ENCODE peak calls at places on chromosomes 5 and 9, in nine cellular contexts. L is PC-9, X is tibial artery, U is stomach, H is HCT116, D is SJCRH30, K is left ventricle myocardium inferior, O is adipocyte, P is H9. R is an unnamed sample.
A peak's percentile ranks its signal among the peaks of the same experiment; 100 is the strongest.

GRCh38 chr5:149203896-149204544 is 62.7 kb downstream of the ABLIM3 start:
- DNase-seq in U (no peak), L (no peak), K (no peak), P (no peak), D (peak; percentile 30), H (no peak), X (no peak), O (peak; percentile 13), R (no peak)

GRCh38 chr9:121466142-121466541 is 33.5 kb downstream of the GGTA1 start:
- DNase-seq in K (no peak), H (no peak), U (no peak), L (no peak), P (no peak), O (no peak), D (no peak), X (no peak), R (no peak)

GRCh38 chr5:95712347-95712958 is 18.7 kb upstream of the RHOBTB3 start:
- DNase-seq in L (peak; percentile 86), K (no peak), D (peak; percentile 18), X (no peak), U (no peak), P (no peak), H (peak; percentile 97), O (peak; percentile 64), R (no peak)

GRCh38 chr5:117188207-117188606 is 613.6 kb upstream of the SEMA6A start:
- DNase-seq in X (no peak), P (no peak), O (no peak), H (no peak), K (no peak), U (no peak), L (no peak), D (peak; percentile 13), R (no peak)

GRCh38 chr9:110069326-110070248 is 138.4 kb downstream of the C9orf152 start:
- DNase-seq in D (no peak), U (no peak), H (no peak), K (no peak), X (peak; percentile 72), P (no peak), L (no peak), O (peak; percentile 87), R (peak; percentile 69)

GRCh38 chr9:4821994-4822544 is 29.3 kb downstream of the RCL1 start:
- DNase-seq in D (no peak), O (no peak), K (no peak), L (no peak), X (no peak), P (no peak), U (no peak), H (no peak), R (no peak)

GRCh38 chr5:148623741-148624140 is 30.6 kb downstream of the HTR4 start:
- DNase-seq in K (no peak), O (no peak), D (no peak), H (peak; percentile 23), L (peak; percentile 37), U (no peak), X (no peak), P (no peak), R (no peak)

GRCh38 chr9:4887556-4887955 is 94.8 kb downstream of the RCL1 start:
- DNase-seq in D (no peak), X (peak; percentile 90), L (no peak), H (no peak), O (no peak), K (no peak), U (no peak), P (no peak), R (peak; percentile 70)

GRCh38 chr9:21070171-21070571 is 7.6 kb downstream of the IFNB1 start:
- DNase-seq in U (no peak), K (no peak), P (peak; percentile 41), O (peak; percentile 94), L (peak; percentile 35), X (peak; percentile 67), D (peak; percentile 3), H (peak; percentile 16), R (no peak)

GRCh38 chr9:118148990-118149389 is 444.8 kb downstream of the TLR4 start:
- DNase-seq in D (no peak), U (no peak), L (no peak), P (no peak), H (no peak), K (no peak), O (no peak), X (no peak), R (no peak)

GRCh38 chr5:34603378-34603777 is 52.8 kb upstream of the RAI14 start:
- DNase-seq in O (no peak), D (no peak), P (no peak), K (no peak), U (no peak), L (no peak), X (no peak), H (no peak), R (no peak)

DNA sequence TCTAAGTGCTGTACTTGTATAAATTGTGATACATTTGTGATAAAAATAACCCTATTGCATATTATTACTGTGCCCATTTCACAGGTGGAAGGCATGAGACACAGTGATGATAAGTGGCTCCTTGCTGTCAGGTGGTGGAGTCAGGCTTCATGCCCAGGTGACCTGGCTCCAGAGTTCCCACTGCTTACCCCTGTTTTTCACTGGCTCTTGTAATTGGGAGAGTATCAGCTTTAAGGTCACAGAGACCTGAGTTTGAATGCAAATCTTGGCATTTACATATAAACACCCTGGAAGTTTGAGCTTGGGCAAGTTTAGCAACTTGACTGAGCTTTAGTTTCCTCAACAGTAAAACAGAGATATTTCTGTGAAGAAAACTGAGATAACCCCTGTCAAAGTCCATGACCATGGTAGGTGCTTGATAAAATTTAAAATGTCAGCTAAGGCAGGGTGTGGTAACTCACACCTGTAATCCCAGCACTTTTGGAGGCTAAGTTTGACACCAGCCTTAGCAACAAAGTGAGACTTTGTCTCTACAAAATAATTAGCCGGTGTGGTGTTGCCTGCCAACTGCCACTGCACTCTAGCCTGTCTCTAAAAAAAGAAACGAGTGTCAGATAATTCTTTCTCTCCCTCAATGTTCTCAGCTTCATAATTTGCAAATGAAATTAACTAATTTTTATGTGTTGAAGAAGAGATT is 29.2 kb downstream of the MAT2B start:
- DNase-seq in K (no peak), O (no peak), P (peak; percentile 65), H (no peak), L (no peak), U (no peak), X (no peak), D (no peak), R (no peak)
- H3K4me1 ChIP-seq in K (peaks cover 23% of the 10 kb centered on the region), O (no peaks in the 10 kb centered on the region), P (peaks cover 13% of the 10 kb centered on the region), H (no peaks in the 10 kb centered on the region), L (no peaks in the 10 kb centered on the region), U (peaks cover 4% of the 10 kb centered on the region), X (no peaks in the 10 kb centered on the region), D (no peaks in the 10 kb centered on the region), R (no peaks in the 10 kb centered on the region)

DNA sequence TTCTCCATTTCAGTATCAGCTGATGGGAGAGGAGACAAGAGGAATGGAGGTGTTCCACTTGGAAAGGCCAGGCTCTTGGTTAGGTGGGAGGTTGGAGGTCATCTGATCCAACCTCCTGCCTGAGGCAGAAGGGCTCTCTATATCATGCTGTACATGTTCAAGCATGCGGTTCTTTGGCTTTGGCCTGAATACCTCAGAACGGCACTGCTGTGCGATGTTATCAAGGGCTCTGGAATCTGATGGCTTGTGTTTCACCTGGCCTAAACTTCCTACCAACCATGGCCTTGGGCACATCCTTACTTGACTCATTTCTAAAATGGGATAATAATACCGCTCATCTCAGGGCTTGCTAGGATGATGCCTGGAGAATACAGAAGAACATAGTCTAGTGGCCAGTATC is 90.1 kb upstream of the FAM169A start:
- DNase-seq in L (no peak), O (no peak), U (no peak), K (no peak), P (no peak), H (no peak), D (no peak), X (no peak), R (no peak)
- H3K4me1 ChIP-seq in L (peaks cover 25% of the 10 kb centered on the region), O (peaks cover 18% of the 10 kb centered on the region), U (peaks cover 54% of the 10 kb centered on the region), K (no peaks in the 10 kb centered on the region), P (no peaks in the 10 kb centered on the region), H (peaks cover 16% of the 10 kb centered on the region), D (no peaks in the 10 kb centered on the region), X (no peaks in the 10 kb centered on the region), R (no peaks in the 10 kb centered on the region)

GRCh38 chr5:143199161-143199560 is 204.3 kb downstream of the NR3C1 start:
- DNase-seq in D (no peak), P (no peak), O (no peak), U (no peak), H (no peak), L (no peak), X (no peak), K (no peak), R (no peak)

GRCh38 chr5:143197260-143197656 is 206.2 kb downstream of the NR3C1 start:
- DNase-seq in O (no peak), P (no peak), X (no peak), H (no peak), U (no peak), D (no peak), L (no peak), K (no peak), R (no peak)

GRCh38 chr5:143196601-143197259 is 206.8 kb downstream of the NR3C1 start:
- DNase-seq in P (no peak), U (no peak), D (no peak), O (no peak), X (no peak), L (no peak), K (no peak), H (no peak), R (no peak)

GRCh38 chr5:143199843-143200242 is 203.6 kb downstream of the NR3C1 start:
- DNase-seq in U (no peak), L (no peak), O (no peak), D (no peak), X (no peak), P (no peak), K (no peak), H (no peak), R (no peak)

DNA sequence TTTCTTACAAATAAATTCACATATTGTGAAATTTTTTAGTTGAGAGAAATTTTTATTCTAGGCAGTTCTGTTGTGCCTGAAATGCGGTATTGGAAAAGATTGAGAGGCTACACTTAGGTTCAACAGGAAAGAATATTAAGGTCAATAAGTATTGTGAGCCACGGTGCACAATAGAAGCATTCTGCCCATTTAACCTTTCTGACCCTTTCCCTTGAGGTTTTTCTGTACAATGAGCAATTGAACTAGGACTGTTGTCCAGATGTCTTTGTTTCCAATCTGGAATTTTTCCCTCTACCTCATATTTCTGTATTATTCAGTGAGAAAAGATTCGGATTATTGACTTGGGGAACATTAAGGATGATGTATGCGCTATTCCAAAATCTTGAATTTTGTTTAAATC is 205.2 kb downstream of the NR3C1 start:
- DNase-seq in X (no peak), L (no peak), D (no peak), U (no peak), P (no peak), O (no peak), K (no peak), H (no peak), R (no peak)
- H3K4me1 ChIP-seq in X (no peaks in the 10 kb centered on the region), L (no peaks in the 10 kb centered on the region), D (peaks cover 14% of the 10 kb centered on the region), U (peaks cover 9% of the 10 kb centered on the region), P (no peaks in the 10 kb centered on the region), O (peaks cover 52% of the 10 kb centered on the region), K (peaks cover 57% of the 10 kb centered on the region), H (peaks cover 8% of the 10 kb centered on the region), R (peaks cover 7% of the 10 kb centered on the region)

DNA sequence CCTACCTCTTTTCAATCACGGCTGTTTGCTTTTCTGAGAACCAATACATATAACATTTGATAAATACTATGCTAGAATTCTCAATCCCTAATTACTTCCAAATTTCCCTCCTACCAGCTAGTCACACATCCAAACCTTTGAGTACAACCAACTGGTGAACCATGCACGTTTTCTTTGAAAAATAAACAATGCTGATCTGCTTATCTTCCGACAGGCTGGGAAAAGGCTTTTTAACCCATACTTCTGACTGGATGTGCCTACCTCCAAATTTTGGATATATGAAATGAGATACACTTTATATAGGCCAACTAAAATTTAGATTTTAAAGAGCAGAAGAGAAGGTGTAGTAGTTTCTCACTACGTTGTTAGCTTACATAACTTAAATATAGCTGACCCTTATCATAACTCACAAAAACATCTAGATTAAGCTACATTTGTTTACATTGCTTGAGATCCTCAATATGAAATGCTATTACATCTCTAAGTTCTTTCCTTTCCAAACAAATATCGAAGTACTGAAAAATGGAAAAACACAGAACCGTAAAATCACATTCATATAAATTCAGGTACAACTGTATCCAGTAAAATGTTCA is 2.1 kb downstream of the NR3C1 start:
- DNase-seq in L (no peak), D (no peak), K (no peak), U (no peak), H (no peak), X (no peak), O (peak; percentile 42), P (no peak), R (no peak)
- H3K4me1 ChIP-seq in L (peaks cover 51% of the 10 kb centered on the region), D (peaks cover 12% of the 10 kb centered on the region), K (peaks cover 85% of the 10 kb centered on the region), U (peaks cover 55% of the 10 kb centered on the region), H (peaks cover 14% of the 10 kb centered on the region), X (peaks cover 14% of the 10 kb centered on the region), O (peaks cover 12% of the 10 kb centered on the region), P (peaks cover 8% of the 10 kb centered on the region), R (peaks cover 36% of the 10 kb centered on the region)